ENCODE peak calls at places on chromosomes 2 and 18, in ten cellular contexts. One of them, this sample, is unnamed.

GRCh38 chr2:128485761-128486639 is 167.3 kb upstream of the HS6ST1 start:
- DNase-seq in caudate nucleus: no peak
- DNase-seq in ovary: no peak
- DNase-seq in mesendoderm: no peak
- DNase-seq in astrocyte: no peak
- DNase-seq in heart left ventricle: no peak
- DNase-seq in esophagus squamous epithelium: no peak
- DNase-seq in colonic mucosa: peak
- DNase-seq in tibial nerve: no peak
- DNase-seq in CD8-positive, alpha-beta T cell: no peak
- DNase-seq in this sample: no peak

GRCh38 chr2:122183890-122184289 is 428.4 kb downstream of the TSN start:
- DNase-seq in caudate nucleus: no peak
- DNase-seq in ovary: no peak
- DNase-seq in mesendoderm: no peak
- DNase-seq in astrocyte: no peak
- DNase-seq in heart left ventricle: no peak
- DNase-seq in esophagus squamous epithelium: no peak
- DNase-seq in colonic mucosa: no peak
- DNase-seq in tibial nerve: no peak
- DNase-seq in CD8-positive, alpha-beta T cell: no peak
- DNase-seq in this sample: no peak

GRCh38 chr2:217892560-217892959 is 110.2 kb downstream of the TNS1 start:
- DNase-seq in caudate nucleus: no peak
- DNase-seq in ovary: no peak
- DNase-seq in mesendoderm: no peak
- DNase-seq in astrocyte: no peak
- DNase-seq in heart left ventricle: no peak
- DNase-seq in esophagus squamous epithelium: no peak
- DNase-seq in colonic mucosa: no peak
- DNase-seq in tibial nerve: no peak
- DNase-seq in CD8-positive, alpha-beta T cell: no peak
- DNase-seq in this sample: no peak

GRCh38 chr2:27653397-27653796 is 10.0 kb downstream of the SUPT7L start:
- DNase-seq in caudate nucleus: no peak
- DNase-seq in ovary: no peak
- DNase-seq in mesendoderm: no peak
- DNase-seq in astrocyte: no peak
- DNase-seq in heart left ventricle: no peak
- DNase-seq in esophagus squamous epithelium: no peak
- DNase-seq in colonic mucosa: no peak
- DNase-seq in tibial nerve: no peak
- DNase-seq in CD8-positive, alpha-beta T cell: no peak
- DNase-seq in this sample: no peak

GRCh38 chr18:75344615-75345014 is 82.9 kb downstream of the SMIM21 start:
- DNase-seq in caudate nucleus: no peak
- DNase-seq in ovary: no peak
- DNase-seq in mesendoderm: no peak
- DNase-seq in astrocyte: no peak
- DNase-seq in heart left ventricle: no peak
- DNase-seq in esophagus squamous epithelium: no peak
- DNase-seq in colonic mucosa: no peak
- DNase-seq in tibial nerve: no peak
- DNase-seq in CD8-positive, alpha-beta T cell: no peak
- DNase-seq in this sample: no peak

GRCh38 chr2:118310016-118310877 is 222.0 kb downstream of the INSIG2 start:
- DNase-seq in caudate nucleus: peak
- DNase-seq in ovary: peak
- DNase-seq in mesendoderm: peak
- DNase-seq in astrocyte: peak
- DNase-seq in heart left ventricle: no peak
- DNase-seq in esophagus squamous epithelium: no peak
- DNase-seq in colonic mucosa: peak
- DNase-seq in tibial nerve: no peak
- DNase-seq in CD8-positive, alpha-beta T cell: peak
- DNase-seq in this sample: peak

GRCh38 chr2:217289153-217289908 is 429.5 kb upstream of the TNP1 start:
- DNase-seq in caudate nucleus: no peak
- DNase-seq in ovary: no peak
- DNase-seq in mesendoderm: peak
- DNase-seq in astrocyte: peak
- DNase-seq in heart left ventricle: no peak
- DNase-seq in esophagus squamous epithelium: no peak
- DNase-seq in colonic mucosa: no peak
- DNase-seq in tibial nerve: no peak
- DNase-seq in CD8-positive, alpha-beta T cell: no peak
- DNase-seq in this sample: no peak

GRCh38 chr18:32299489-32299888 is 109.7 kb downstream of the MEP1B start:
- DNase-seq in caudate nucleus: no peak
- DNase-seq in ovary: no peak
- DNase-seq in mesendoderm: no peak
- DNase-seq in astrocyte: no peak
- DNase-seq in heart left ventricle: no peak
- DNase-seq in esophagus squamous epithelium: no peak
- DNase-seq in colonic mucosa: no peak
- DNase-seq in tibial nerve: no peak
- DNase-seq in CD8-positive, alpha-beta T cell: no peak
- DNase-seq in this sample: no peak

GRCh38 chr2:37560241-37560848 is 111.1 kb downstream of the CDC42EP3 start:
- DNase-seq in caudate nucleus: no peak
- DNase-seq in ovary: no peak
- DNase-seq in mesendoderm: no peak
- DNase-seq in astrocyte: no peak
- DNase-seq in heart left ventricle: no peak
- DNase-seq in esophagus squamous epithelium: no peak
- DNase-seq in colonic mucosa: no peak
- DNase-seq in tibial nerve: no peak
- DNase-seq in CD8-positive, alpha-beta T cell: no peak
- DNase-seq in this sample: no peak

GRCh38 chr2:37563375-37564011 is 107.9 kb downstream of the CDC42EP3 start:
- DNase-seq in caudate nucleus: no peak
- DNase-seq in ovary: no peak
- DNase-seq in mesendoderm: no peak
- DNase-seq in astrocyte: no peak
- DNase-seq in heart left ventricle: no peak
- DNase-seq in esophagus squamous epithelium: no peak
- DNase-seq in colonic mucosa: no peak
- DNase-seq in tibial nerve: no peak
- DNase-seq in CD8-positive, alpha-beta T cell: no peak
- DNase-seq in this sample: no peak

GRCh38 chr2:37558622-37559021 is 112.8 kb downstream of the CDC42EP3 start:
- DNase-seq in caudate nucleus: no peak
- DNase-seq in ovary: no peak
- DNase-seq in mesendoderm: peak
- DNase-seq in astrocyte: no peak
- DNase-seq in heart left ventricle: no peak
- DNase-seq in esophagus squamous epithelium: no peak
- DNase-seq in colonic mucosa: no peak
- DNase-seq in tibial nerve: no peak
- DNase-seq in CD8-positive, alpha-beta T cell: no peak
- DNase-seq in this sample: no peak

GRCh38 chr2:37561615-37562569 is 109.5 kb downstream of the CDC42EP3 start:
- DNase-seq in caudate nucleus: peak
- DNase-seq in ovary: no peak
- DNase-seq in mesendoderm: peak
- DNase-seq in astrocyte: peak
- DNase-seq in heart left ventricle: no peak
- DNase-seq in esophagus squamous epithelium: no peak
- DNase-seq in colonic mucosa: no peak
- DNase-seq in tibial nerve: no peak
- DNase-seq in CD8-positive, alpha-beta T cell: no peak
- DNase-seq in this sample: no peak

DNA sequence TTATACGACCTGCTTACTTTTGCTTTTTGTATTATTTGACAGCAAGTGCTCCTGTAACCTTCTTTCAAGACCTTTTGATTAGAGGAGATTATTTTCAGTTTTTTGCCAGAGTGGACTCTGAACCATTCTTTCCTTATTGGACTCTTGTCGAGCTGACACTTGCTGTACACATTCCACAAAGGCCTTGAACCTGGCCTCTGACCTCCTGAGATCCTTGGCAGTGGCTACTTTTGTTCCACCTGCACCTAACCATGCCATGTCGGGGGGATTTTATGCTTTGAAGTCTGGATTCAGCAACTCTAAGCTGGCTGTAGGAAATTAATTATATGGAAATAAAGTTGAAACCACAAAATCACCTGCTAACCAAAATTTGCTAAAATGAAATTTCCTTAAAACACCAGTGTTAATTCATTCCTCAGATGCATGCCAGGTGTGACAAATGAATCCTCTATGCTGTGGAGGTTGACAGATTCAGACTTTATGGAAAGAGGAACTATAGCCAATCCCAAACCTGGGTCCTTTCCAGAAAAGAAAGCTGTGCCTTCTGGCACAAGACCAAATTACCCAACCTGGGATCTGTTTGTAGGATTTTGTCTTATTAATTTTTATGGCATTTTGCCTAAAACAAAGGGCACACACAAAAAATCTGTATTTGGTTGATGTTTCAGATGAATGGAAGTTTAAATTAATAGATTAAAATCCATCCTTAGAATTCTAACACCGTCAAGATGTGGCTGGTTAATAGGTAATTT is 110.4 kb downstream of the CDC42EP3 start:
- DNase-seq in caudate nucleus: no peak
- DNase-seq in ovary: no peak
- DNase-seq in mesendoderm: no peak
- DNase-seq in astrocyte: peak
- DNase-seq in heart left ventricle: no peak
- DNase-seq in esophagus squamous epithelium: no peak
- DNase-seq in colonic mucosa: no peak
- DNase-seq in tibial nerve: no peak
- DNase-seq in CD8-positive, alpha-beta T cell: no peak
- DNase-seq in this sample: no peak
- H3K27ac ChIP-seq in caudate nucleus: no peak
- H3K27ac ChIP-seq in ovary: no peak
- H3K27ac ChIP-seq in mesendoderm: no peak
- H3K27ac ChIP-seq in astrocyte: peak
- H3K27ac ChIP-seq in heart left ventricle: no peak
- H3K27ac ChIP-seq in esophagus squamous epithelium: no peak
- H3K27ac ChIP-seq in colonic mucosa: no peak
- H3K27ac ChIP-seq in tibial nerve: no peak
- H3K27ac ChIP-seq in CD8-positive, alpha-beta T cell: no peak
- H3K27ac ChIP-seq in this sample: no peak

DNA sequence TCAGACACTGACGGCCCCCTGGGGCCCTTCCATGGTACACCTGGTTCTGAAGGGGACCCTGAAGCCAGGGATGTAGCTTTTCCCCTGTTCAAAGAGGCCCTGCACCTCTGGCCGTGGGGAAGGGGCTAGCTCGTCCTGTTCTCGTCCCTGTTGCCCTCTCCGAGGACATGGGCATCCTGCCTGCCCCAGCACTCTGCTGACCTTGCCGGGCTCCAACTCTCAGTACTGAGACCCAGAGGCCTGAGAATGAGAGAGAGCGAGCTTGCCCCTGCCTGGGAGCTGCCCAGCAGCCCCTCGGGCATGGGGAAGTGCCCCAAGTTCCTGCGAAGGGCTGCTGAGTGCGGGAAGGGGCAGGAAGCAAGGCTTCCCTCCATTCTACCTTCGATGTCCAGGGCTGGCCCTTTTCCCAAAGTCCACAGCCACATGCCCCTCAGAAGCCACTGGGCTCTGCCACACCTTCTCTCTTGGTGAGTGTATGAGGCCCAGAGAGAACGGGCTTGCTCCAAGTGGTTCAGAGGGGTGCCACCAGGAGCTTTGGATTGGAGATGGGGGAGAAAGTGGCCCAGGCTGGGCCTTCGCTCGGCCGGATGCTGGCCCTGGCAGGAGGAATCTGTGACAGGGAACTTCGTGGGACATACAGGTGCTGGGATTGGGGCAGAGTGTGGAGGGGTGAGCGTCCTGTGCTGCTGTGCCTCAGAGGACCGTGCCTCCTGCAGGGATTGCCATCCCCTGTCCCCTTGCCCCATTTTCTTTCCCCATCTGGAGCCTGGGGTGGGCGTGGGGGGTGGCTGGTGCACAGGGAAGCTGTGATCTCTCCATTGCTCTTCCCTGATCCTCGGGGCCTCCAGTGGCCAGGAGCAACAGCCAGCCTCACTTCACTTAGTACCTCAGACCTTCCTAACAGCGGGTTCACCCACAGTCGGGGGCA is 50.8 kb downstream of the KCNIP3 start:
- DNase-seq in caudate nucleus: no peak
- DNase-seq in ovary: no peak
- DNase-seq in mesendoderm: no peak
- DNase-seq in astrocyte: no peak
- DNase-seq in heart left ventricle: peak
- DNase-seq in esophagus squamous epithelium: no peak
- DNase-seq in colonic mucosa: peak
- DNase-seq in tibial nerve: no peak
- DNase-seq in CD8-positive, alpha-beta T cell: no peak
- DNase-seq in this sample: no peak
- H3K27ac ChIP-seq in caudate nucleus: no peak
- H3K27ac ChIP-seq in ovary: no peak
- H3K27ac ChIP-seq in mesendoderm: no peak
- H3K27ac ChIP-seq in astrocyte: no peak
- H3K27ac ChIP-seq in heart left ventricle: peak
- H3K27ac ChIP-seq in esophagus squamous epithelium: no peak
- H3K27ac ChIP-seq in colonic mucosa: no peak
- H3K27ac ChIP-seq in tibial nerve: no peak
- H3K27ac ChIP-seq in CD8-positive, alpha-beta T cell: no peak
- H3K27ac ChIP-seq in this sample: no peak

GRCh38 chr2:134135793-134136192 is 118.1 kb upstream of the MGAT5 start:
- DNase-seq in caudate nucleus: no peak
- DNase-seq in ovary: no peak
- DNase-seq in mesendoderm: no peak
- DNase-seq in astrocyte: no peak
- DNase-seq in heart left ventricle: no peak
- DNase-seq in esophagus squamous epithelium: no peak
- DNase-seq in colonic mucosa: no peak
- DNase-seq in tibial nerve: no peak
- DNase-seq in CD8-positive, alpha-beta T cell: no peak
- DNase-seq in this sample: no peak

GRCh38 chr2:134134827-134135226 is 119.0 kb upstream of the MGAT5 start:
- DNase-seq in caudate nucleus: no peak
- DNase-seq in ovary: no peak
- DNase-seq in mesendoderm: no peak
- DNase-seq in astrocyte: no peak
- DNase-seq in heart left ventricle: no peak
- DNase-seq in esophagus squamous epithelium: no peak
- DNase-seq in colonic mucosa: no peak
- DNase-seq in tibial nerve: no peak
- DNase-seq in CD8-positive, alpha-beta T cell: no peak
- DNase-seq in this sample: no peak

GRCh38 chr2:134138115-134138514 is 115.8 kb upstream of the MGAT5 start:
- DNase-seq in caudate nucleus: no peak
- DNase-seq in ovary: no peak
- DNase-seq in mesendoderm: no peak
- DNase-seq in astrocyte: peak
- DNase-seq in heart left ventricle: no peak
- DNase-seq in esophagus squamous epithelium: no peak
- DNase-seq in colonic mucosa: no peak
- DNase-seq in tibial nerve: no peak
- DNase-seq in CD8-positive, alpha-beta T cell: no peak
- DNase-seq in this sample: no peak

GRCh38 chr2:134137182-134137595 is 116.7 kb upstream of the MGAT5 start:
- DNase-seq in caudate nucleus: no peak
- DNase-seq in ovary: no peak
- DNase-seq in mesendoderm: no peak
- DNase-seq in astrocyte: peak
- DNase-seq in heart left ventricle: peak
- DNase-seq in esophagus squamous epithelium: no peak
- DNase-seq in colonic mucosa: no peak
- DNase-seq in tibial nerve: no peak
- DNase-seq in CD8-positive, alpha-beta T cell: no peak
- DNase-seq in this sample: no peak

DNA sequence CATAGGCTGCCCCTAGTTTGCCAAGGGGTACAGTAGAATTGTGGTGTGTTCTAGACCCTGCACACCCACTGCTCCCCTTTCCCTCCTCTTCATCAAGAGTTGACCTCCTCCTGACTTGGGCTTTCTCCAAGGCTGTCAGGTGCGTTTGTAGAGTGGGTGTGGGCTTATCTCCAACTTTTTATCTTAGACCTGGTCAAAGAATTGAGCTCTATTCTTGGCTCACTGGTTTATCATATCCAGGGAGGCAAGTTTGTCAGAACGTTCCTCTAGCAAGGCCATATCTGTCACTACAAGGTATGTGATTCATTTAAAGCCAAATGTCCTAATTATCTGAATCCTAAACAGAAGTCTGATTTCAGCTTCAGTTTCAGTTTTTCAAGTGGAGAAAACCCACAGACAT is 117.2 kb upstream of the MGAT5 start:
- DNase-seq in caudate nucleus: no peak
- DNase-seq in ovary: no peak
- DNase-seq in mesendoderm: no peak
- DNase-seq in astrocyte: no peak
- DNase-seq in heart left ventricle: no peak
- DNase-seq in esophagus squamous epithelium: no peak
- DNase-seq in colonic mucosa: peak
- DNase-seq in tibial nerve: no peak
- DNase-seq in CD8-positive, alpha-beta T cell: no peak
- DNase-seq in this sample: no peak
- H3K27ac ChIP-seq in caudate nucleus: no peak
- H3K27ac ChIP-seq in ovary: no peak
- H3K27ac ChIP-seq in mesendoderm: no peak
- H3K27ac ChIP-seq in astrocyte: no peak
- H3K27ac ChIP-seq in heart left ventricle: peak
- H3K27ac ChIP-seq in esophagus squamous epithelium: no peak
- H3K27ac ChIP-seq in colonic mucosa: peak
- H3K27ac ChIP-seq in tibial nerve: no peak
- H3K27ac ChIP-seq in CD8-positive, alpha-beta T cell: no peak
- H3K27ac ChIP-seq in this sample: peak

GRCh38 chr2:120760446-120761135 is 24.9 kb downstream of the GLI2 start:
- DNase-seq in caudate nucleus: no peak
- DNase-seq in ovary: peak
- DNase-seq in mesendoderm: no peak
- DNase-seq in astrocyte: no peak
- DNase-seq in heart left ventricle: peak
- DNase-seq in esophagus squamous epithelium: no peak
- DNase-seq in colonic mucosa: no peak
- DNase-seq in tibial nerve: peak
- DNase-seq in CD8-positive, alpha-beta T cell: no peak
- DNase-seq in this sample: no peak

GRCh38 chr2:120761911-120762310 is 26.2 kb downstream of the GLI2 start:
- DNase-seq in caudate nucleus: no peak
- DNase-seq in ovary: peak
- DNase-seq in mesendoderm: no peak
- DNase-seq in astrocyte: no peak
- DNase-seq in heart left ventricle: peak
- DNase-seq in esophagus squamous epithelium: no peak
- DNase-seq in colonic mucosa: no peak
- DNase-seq in tibial nerve: no peak
- DNase-seq in CD8-positive, alpha-beta T cell: no peak
- DNase-seq in this sample: no peak

GRCh38 chr2:120761164-120761861 is 25.6 kb downstream of the GLI2 start:
- DNase-seq in caudate nucleus: no peak
- DNase-seq in ovary: peak
- DNase-seq in mesendoderm: no peak
- DNase-seq in astrocyte: no peak
- DNase-seq in heart left ventricle: peak
- DNase-seq in esophagus squamous epithelium: no peak
- DNase-seq in colonic mucosa: no peak
- DNase-seq in tibial nerve: no peak
- DNase-seq in CD8-positive, alpha-beta T cell: no peak
- DNase-seq in this sample: peak

GRCh38 chr2:120758181-120759048 is 22.7 kb downstream of the GLI2 start:
- DNase-seq in caudate nucleus: peak
- DNase-seq in ovary: peak
- DNase-seq in mesendoderm: peak
- DNase-seq in astrocyte: peak
- DNase-seq in heart left ventricle: peak
- DNase-seq in esophagus squamous epithelium: no peak
- DNase-seq in colonic mucosa: peak
- DNase-seq in tibial nerve: no peak
- DNase-seq in CD8-positive, alpha-beta T cell: no peak
- DNase-seq in this sample: no peak

GRCh38 chr2:120759543-120760331 is 24.1 kb downstream of the GLI2 start:
- DNase-seq in caudate nucleus: no peak
- DNase-seq in ovary: peak
- DNase-seq in mesendoderm: no peak
- DNase-seq in astrocyte: no peak
- DNase-seq in heart left ventricle: peak
- DNase-seq in esophagus squamous epithelium: no peak
- DNase-seq in colonic mucosa: no peak
- DNase-seq in tibial nerve: no peak
- DNase-seq in CD8-positive, alpha-beta T cell: no peak
- DNase-seq in this sample: no peak
- H3K27ac ChIP-seq in caudate nucleus: no peak
- H3K27ac ChIP-seq in ovary: no peak
- H3K27ac ChIP-seq in mesendoderm: no peak
- H3K27ac ChIP-seq in astrocyte: no peak
- H3K27ac ChIP-seq in heart left ventricle: no peak
- H3K27ac ChIP-seq in esophagus squamous epithelium: no peak
- H3K27ac ChIP-seq in colonic mucosa: no peak
- H3K27ac ChIP-seq in tibial nerve: no peak
- H3K27ac ChIP-seq in CD8-positive, alpha-beta T cell: no peak
- H3K27ac ChIP-seq in this sample: no peak